ENCODE peak calls at places on chromosomes 6 and 20, in ten cellular contexts. V is NB4, L is IMR-90, Y is lower leg skin, U is stomach, G is A549, B is heart left ventricle, J is adrenal gland, R is sigmoid colon, O is uterus. N is an unnamed sample.

GRCh38 chr20:699811-700338 is 24.3 kb upstream of the SCRT2 start:
- DNase-seq in V (no peak), L (no peak), Y (no peak), U (peak; percentile 78), G (no peak), B (peak; percentile 83), J (peak; percentile 53), R (no peak), O (no peak), N (no peak)

GRCh38 chr6:41073968-41074691 is 1.4 kb downstream of the NFYA start:
- DNase-seq in V (peak; percentile 52), L (peak; percentile 41), Y (no peak), U (no peak), G (no peak), B (no peak), J (no peak), R (no peak), O (no peak), N (no peak)

GRCh38 chr6:153862139-153862538 is 176.9 kb upstream of the OPRM1 start:
- DNase-seq in V (no peak), L (no peak), Y (no peak), U (no peak), G (no peak), B (no peak), J (no peak), R (no peak), O (no peak), N (no peak)

GRCh38 chr6:152170702-152171667 is 363.5 kb downstream of the ESR1 start:
- DNase-seq in V (no peak), L (peak; percentile 75), Y (no peak), U (peak; percentile 31), G (no peak), B (no peak), J (peak; percentile 24), R (no peak), O (no peak), N (no peak)

GRCh38 chr20:58494923-58495622 is 20.1 kb downstream of the APCDD1L start:
- DNase-seq in V (no peak), L (no peak), Y (peak; percentile 59), U (no peak), G (no peak), B (no peak), J (no peak), R (no peak), O (no peak), N (no peak)

GRCh38 chr6:129620234-129620610 is 89.8 kb downstream of the ARHGAP18 start:
- DNase-seq in V (no peak), L (no peak), Y (no peak), U (no peak), G (no peak), B (no peak), J (no peak), R (no peak), O (no peak), N (no peak)

GRCh38 chr6:39197521-39198500 is 31.5 kb downstream of the KCNK5 start:
- DNase-seq in V (no peak), L (no peak), Y (no peak), U (no peak), G (no peak), B (no peak), J (no peak), R (no peak), O (no peak), N (no peak)

GRCh38 chr20:47353224-47353696 is 3.2 kb downstream of the ZMYND8 start:
- DNase-seq in V (no peak), L (no peak), Y (no peak), U (no peak), G (no peak), B (no peak), J (no peak), R (no peak), O (no peak), N (no peak)

GRCh38 chr6:125718109-125718508 is 31.3 kb upstream of the HEY2 start:
- DNase-seq in V (no peak), L (no peak), Y (no peak), U (no peak), G (no peak), B (no peak), J (no peak), R (no peak), O (no peak), N (no peak)

GRCh38 chr20:53947501-53948195 is 122.7 kb downstream of the BCAS1 start:
- DNase-seq in V (no peak), L (no peak), Y (no peak), U (no peak), G (no peak), B (no peak), J (no peak), R (no peak), O (no peak), N (no peak)

GRCh38 chr6:131250121-131250520 is 114.9 kb downstream of the AKAP7 start:
- DNase-seq in V (peak; percentile 77), L (peak; percentile 48), Y (peak; percentile 85), U (peak; percentile 58), G (no peak), B (peak; percentile 71), J (peak; percentile 69), R (peak; percentile 65), O (no peak), N (peak; percentile 8)
- TF ChIP-seq POLR2A in V (no peak), L (no peak), Y (no peak), U (no peak), G (no peak), B (no peak), J (no peak), R (no peak), O (no peak), N (no peak)

DNA sequence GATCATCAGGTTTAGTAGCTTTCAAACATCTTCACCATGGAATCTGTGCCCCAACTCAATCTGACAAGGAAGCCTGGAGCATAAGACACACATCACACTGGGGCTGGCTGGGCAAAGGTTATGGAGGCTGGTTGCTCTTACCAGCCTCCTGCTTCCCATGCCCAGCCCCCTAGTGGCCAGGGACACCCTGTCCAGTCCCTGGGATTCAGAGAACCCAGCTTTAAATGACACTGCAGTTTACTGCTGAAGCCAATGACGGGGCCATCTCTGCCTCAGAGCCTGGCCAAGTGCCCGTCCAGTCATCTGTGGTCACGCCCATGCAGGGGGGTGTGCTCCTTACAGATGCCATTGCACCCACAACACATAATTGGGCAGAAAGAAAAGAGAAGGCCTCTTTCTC is 272.9 kb downstream of the SMOC2 start:
- DNase-seq in V (peak; percentile 37), L (no peak), Y (no peak), U (peak; percentile 59), G (peak; percentile 75), B (no peak), J (no peak), R (no peak), O (no peak), N (peak; percentile 15)
- TF ChIP-seq POLR2A in V (no peak), L (no peak), Y (no peak), U (no peak), G (no peak), B (no peak), J (no peak), R (no peak), O (no peak), N (no peak)

GRCh38 chr6:30752164-30752927 is 8.0 kb upstream of the IER3 start:
- DNase-seq in V (peak; percentile 73), L (peak; percentile 100), Y (peak; percentile 98), U (peak; percentile 83), G (peak; percentile 98), B (peak; percentile 94), J (peak; percentile 95), R (peak; percentile 98), O (peak; percentile 96), N (peak; percentile 81)
- TF ChIP-seq POLR2A in V (no peak), L (peak; percentile 78), Y (no peak), U (no peak), G (no peak), B (no peak), J (no peak), R (no peak), O (no peak), N (no peak)

DNA sequence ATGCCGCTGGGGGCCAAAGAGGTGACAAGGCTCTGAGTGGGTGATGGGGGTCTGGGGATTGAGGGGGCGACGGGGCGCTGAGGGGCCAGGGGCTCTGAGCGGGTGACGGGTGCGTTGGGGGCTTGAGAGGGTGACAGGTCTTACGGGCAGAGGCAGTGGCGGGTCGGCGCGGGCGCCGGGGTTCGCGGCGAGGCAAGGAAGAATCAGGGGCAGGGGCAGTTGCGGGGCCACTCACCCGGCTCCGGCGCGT is 146 bp downstream of the ZNFX1 start:
- DNase-seq in V (no peak), L (no peak), Y (no peak), U (no peak), G (no peak), B (no peak), J (no peak), R (no peak), O (no peak), N (no peak)
- TF ChIP-seq POLR2A in V (no peak), L (no peak), Y (no peak), U (no peak), G (no peak), B (no peak), J (peak; percentile 62), R (no peak), O (no peak), N (peak; percentile 81)

GRCh38 chr6:149746147-149746946 is at the start of gene NUP43:
- DNase-seq in V (peak; percentile 98), L (peak; percentile 95), Y (peak; percentile 99), U (peak; percentile 92), G (peak; percentile 94), B (peak; percentile 94), J (peak; percentile 92), R (peak; percentile 96), O (peak; percentile 92), N (peak; percentile 57)

GRCh38 chr6:149752600-149752999 is 3.1 kb downstream of the PCMT1 start:
- DNase-seq in V (peak; percentile 51), L (no peak), Y (no peak), U (no peak), G (no peak), B (no peak), J (no peak), R (no peak), O (no peak), N (no peak)

GRCh38 chr6:149751239-149751638 is 1.7 kb downstream of the PCMT1 start:
- DNase-seq in V (no peak), L (no peak), Y (no peak), U (no peak), G (no peak), B (no peak), J (no peak), R (no peak), O (no peak), N (no peak)

GRCh38 chr6:149750136-149750609 is 632 bp downstream of the PCMT1 start:
- DNase-seq in V (peak; percentile 79), L (peak; percentile 49), Y (peak; percentile 86), U (peak; percentile 30), G (peak; percentile 70), B (peak; percentile 78), J (peak; percentile 61), R (peak; percentile 76), O (peak; percentile 34), N (peak; percentile 15)

DNA sequence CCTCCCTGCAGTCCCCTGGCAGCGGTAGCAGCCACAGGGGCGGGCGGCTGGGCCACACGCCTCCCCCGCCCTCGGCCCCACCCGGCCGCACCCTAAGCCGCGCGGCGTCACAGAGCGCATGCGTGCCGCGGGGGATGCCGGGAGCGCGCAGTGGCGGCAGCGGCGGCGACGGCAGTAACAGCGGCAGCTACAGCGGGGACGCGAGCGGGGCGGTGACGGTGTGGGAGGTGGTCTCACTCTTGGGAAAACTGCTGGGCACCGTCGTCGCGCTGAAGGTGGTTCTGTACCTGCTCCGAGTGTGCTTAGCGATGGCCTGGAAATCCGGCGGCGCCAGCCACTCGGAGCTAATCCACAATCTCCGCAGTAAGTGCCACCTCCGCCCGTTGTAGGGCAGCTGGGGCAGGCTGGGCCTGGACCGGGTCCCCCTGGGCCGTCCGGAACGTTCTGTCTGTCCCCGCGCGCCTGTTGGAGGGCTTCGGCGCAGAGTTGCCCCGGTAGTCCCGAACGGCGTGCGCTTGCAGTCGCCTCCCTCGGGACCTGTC is at the start of gene PCMT1:
- DNase-seq in V (peak; percentile 97), L (peak; percentile 87), Y (peak; percentile 97), U (peak; percentile 93), G (peak; percentile 89), B (peak; percentile 96), J (peak; percentile 92), R (peak; percentile 94), O (peak; percentile 84), N (peak; percentile 58)
- TF ChIP-seq POLR2A in V (peak; percentile 73), L (peak; percentile 56), Y (no peak), U (no peak), G (peak; percentile 74), B (no peak), J (peak; percentile 62), R (peak; percentile 73), O (peak; percentile 24), N (peak; percentile 97)

N was measured in H54.